ENCODE peak calls at places on chromosomes 3 and 15, in six cellular contexts. One of them, this sample, is unnamed.

GRCh38 chr3:183815951-183816475 is 9.4 kb downstream of the MAP6D1 start:
- DNase-seq in HFF-Myc: no peak
- DNase-seq in thoracic aorta: no peak
- DNase-seq in WTC11: peak; percentile 7
- DNase-seq in heart left ventricle: no peak
- DNase-seq in tibial artery: no peak
- DNase-seq in this sample: no peak

GRCh38 chr3:22450785-22451400 is 699.9 kb upstream of the ZNF385D start:
- DNase-seq in heart left ventricle: no peak
- DNase-seq in tibial artery: no peak
- DNase-seq in WTC11: no peak
- DNase-seq in thoracic aorta: no peak
- DNase-seq in HFF-Myc: no peak
- DNase-seq in this sample: no peak

GRCh38 chr3:41247590-41247989 is 48.3 kb downstream of the CTNNB1 start:
- DNase-seq in HFF-Myc: no peak
- DNase-seq in thoracic aorta: no peak
- DNase-seq in heart left ventricle: no peak
- DNase-seq in tibial artery: no peak
- DNase-seq in WTC11: no peak
- DNase-seq in this sample: no peak

GRCh38 chr3:167989066-167989465 is 106.7 kb downstream of the GOLIM4 start:
- DNase-seq in WTC11: no peak
- DNase-seq in thoracic aorta: no peak
- DNase-seq in HFF-Myc: no peak
- DNase-seq in heart left ventricle: no peak
- DNase-seq in tibial artery: no peak
- DNase-seq in this sample: no peak

GRCh38 chr3:165406425-165406824 is 210.2 kb upstream of the SLITRK3 start:
- DNase-seq in thoracic aorta: no peak
- DNase-seq in HFF-Myc: no peak
- DNase-seq in heart left ventricle: no peak
- DNase-seq in WTC11: no peak
- DNase-seq in tibial artery: no peak
- DNase-seq in this sample: no peak

GRCh38 chr15:60009124-60009523 is 5.0 kb downstream of the FOXB1 start:
- DNase-seq in tibial artery: no peak
- DNase-seq in thoracic aorta: no peak
- DNase-seq in HFF-Myc: no peak
- DNase-seq in WTC11: no peak
- DNase-seq in heart left ventricle: no peak
- DNase-seq in this sample: no peak

GRCh38 chr3:29186982-29187718 is 93.7 kb upstream of the RBMS3 start:
- DNase-seq in WTC11: no peak
- DNase-seq in tibial artery: no peak
- DNase-seq in heart left ventricle: no peak
- DNase-seq in thoracic aorta: no peak
- DNase-seq in HFF-Myc: peak; percentile 48
- DNase-seq in this sample: no peak

GRCh38 chr3:129624347-129625070 is 18.0 kb upstream of the PLXND1 start:
- DNase-seq in tibial artery: no peak
- DNase-seq in WTC11: no peak
- DNase-seq in thoracic aorta: no peak
- DNase-seq in heart left ventricle: peak; percentile 49
- DNase-seq in HFF-Myc: no peak
- DNase-seq in this sample: no peak

GRCh38 chr15:76328962-76329361 is 7.6 kb upstream of the ISL2 start:
- DNase-seq in HFF-Myc: no peak
- DNase-seq in WTC11: no peak
- DNase-seq in thoracic aorta: no peak
- DNase-seq in heart left ventricle: no peak
- DNase-seq in tibial artery: no peak
- DNase-seq in this sample: no peak

GRCh38 chr3:9022305-9022985 is 59.2 kb upstream of the RAD18 start:
- DNase-seq in HFF-Myc: no peak
- DNase-seq in tibial artery: no peak
- DNase-seq in heart left ventricle: no peak
- DNase-seq in WTC11: no peak
- DNase-seq in thoracic aorta: no peak
- DNase-seq in this sample: no peak

GRCh38 chr15:40782609-40783227 is 12.9 kb downstream of the C15orf62 start:
- DNase-seq in heart left ventricle: no peak
- DNase-seq in thoracic aorta: no peak
- DNase-seq in WTC11: peak; percentile 75
- DNase-seq in tibial artery: no peak
- DNase-seq in HFF-Myc: no peak
- DNase-seq in this sample: no peak

GRCh38 chr15:56598991-56599390 is 134.1 kb upstream of the MNS1 start:
- DNase-seq in HFF-Myc: no peak
- DNase-seq in tibial artery: no peak
- DNase-seq in WTC11: no peak
- DNase-seq in heart left ventricle: no peak
- DNase-seq in thoracic aorta: no peak
- DNase-seq in this sample: no peak

GRCh38 chr15:72341361-72341760 is 21.4 kb upstream of the CELF6 start:
- DNase-seq in heart left ventricle: no peak
- DNase-seq in thoracic aorta: no peak
- DNase-seq in tibial artery: no peak
- DNase-seq in HFF-Myc: no peak
- DNase-seq in WTC11: peak; percentile 80
- DNase-seq in this sample: no peak

GRCh38 chr3:169195672-169196071 is 467.8 kb downstream of the MECOM start:
- DNase-seq in heart left ventricle: no peak
- DNase-seq in WTC11: no peak
- DNase-seq in thoracic aorta: no peak
- DNase-seq in tibial artery: no peak
- DNase-seq in HFF-Myc: no peak
- DNase-seq in this sample: no peak

GRCh38 chr15:40928975-40929729 is at the start of gene DLL4:
- DNase-seq in HFF-Myc: no peak
- DNase-seq in tibial artery: peak; percentile 55
- DNase-seq in heart left ventricle: peak; percentile 88
- DNase-seq in thoracic aorta: no peak
- DNase-seq in WTC11: peak; percentile 84
- DNase-seq in this sample: no peak

GRCh38 chr3:129409541-129409940 is 18.9 kb downstream of the EFCAB12 start:
- DNase-seq in heart left ventricle: no peak
- DNase-seq in thoracic aorta: no peak
- DNase-seq in tibial artery: no peak
- DNase-seq in WTC11: no peak
- DNase-seq in HFF-Myc: no peak
- DNase-seq in this sample: no peak

GRCh38 chr3:107660316-107660976 is 137.7 kb downstream of the BBX start:
- DNase-seq in heart left ventricle: no peak
- DNase-seq in WTC11: no peak
- DNase-seq in thoracic aorta: no peak
- DNase-seq in HFF-Myc: no peak
- DNase-seq in tibial artery: no peak
- DNase-seq in this sample: no peak

GRCh38 chr3:197541756-197542539 is 13.8 kb downstream of the BDH1 start:
- DNase-seq in tibial artery: no peak
- DNase-seq in thoracic aorta: no peak
- DNase-seq in heart left ventricle: peak; percentile 69
- DNase-seq in HFF-Myc: peak; percentile 46
- DNase-seq in WTC11: peak; percentile 83
- DNase-seq in this sample: no peak

GRCh38 chr3:32423956-32424558 is 32.4 kb downstream of the CMTM7 start:
- DNase-seq in heart left ventricle: no peak
- DNase-seq in tibial artery: no peak
- DNase-seq in HFF-Myc: no peak
- DNase-seq in WTC11: no peak
- DNase-seq in thoracic aorta: no peak
- DNase-seq in this sample: no peak

GRCh38 chr3:77150759-77151158 is 110.9 kb downstream of the ROBO2 start:
- DNase-seq in tibial artery: no peak
- DNase-seq in HFF-Myc: no peak
- DNase-seq in WTC11: no peak
- DNase-seq in thoracic aorta: no peak
- DNase-seq in heart left ventricle: no peak
- DNase-seq in this sample: no peak

GRCh38 chr3:24550588-24550987 is 55.9 kb upstream of the THRB start:
- DNase-seq in thoracic aorta: no peak
- DNase-seq in WTC11: no peak
- DNase-seq in heart left ventricle: no peak
- DNase-seq in HFF-Myc: no peak
- DNase-seq in tibial artery: no peak
- DNase-seq in this sample: no peak

GRCh38 chr3:21390856-21391255 is 360.2 kb downstream of the ZNF385D start:
- DNase-seq in tibial artery: no peak
- DNase-seq in heart left ventricle: no peak
- DNase-seq in thoracic aorta: no peak
- DNase-seq in WTC11: no peak
- DNase-seq in HFF-Myc: no peak
- DNase-seq in this sample: no peak

GRCh38 chr3:193805448-193805847 is 212.4 kb downstream of the OPA1 start:
- DNase-seq in thoracic aorta: no peak
- DNase-seq in heart left ventricle: peak; percentile 87
- DNase-seq in tibial artery: no peak
- DNase-seq in WTC11: no peak
- DNase-seq in HFF-Myc: peak; percentile 52
- DNase-seq in this sample: no peak

GRCh38 chr15:48427479-48427878 is 96.2 kb downstream of the DUT start:
- DNase-seq in WTC11: no peak
- DNase-seq in HFF-Myc: no peak
- DNase-seq in thoracic aorta: no peak
- DNase-seq in tibial artery: no peak
- DNase-seq in heart left ventricle: no peak
- DNase-seq in this sample: no peak

GRCh38 chr3:128663151-128663550 is 12.5 kb upstream of the RPN1 start:
- DNase-seq in WTC11: no peak
- DNase-seq in HFF-Myc: no peak
- DNase-seq in tibial artery: no peak
- DNase-seq in thoracic aorta: no peak
- DNase-seq in heart left ventricle: no peak
- DNase-seq in this sample: no peak

GRCh38 chr15:36894062-36894461 is 206.3 kb downstream of the MEIS2 start:
- DNase-seq in HFF-Myc: no peak
- DNase-seq in WTC11: no peak
- DNase-seq in tibial artery: no peak
- DNase-seq in thoracic aorta: no peak
- DNase-seq in heart left ventricle: no peak
- DNase-seq in this sample: no peak

GRCh38 chr15:59862191-59863155 is 141.6 kb upstream of the FOXB1 start:
- DNase-seq in HFF-Myc: no peak
- DNase-seq in thoracic aorta: no peak
- DNase-seq in WTC11: no peak
- DNase-seq in heart left ventricle: no peak
- DNase-seq in tibial artery: no peak
- DNase-seq in this sample: no peak

GRCh38 chr3:197393711-197394110 is 95.3 kb upstream of the DLG1 start:
- DNase-seq in HFF-Myc: no peak
- DNase-seq in tibial artery: no peak
- DNase-seq in heart left ventricle: no peak
- DNase-seq in thoracic aorta: no peak
- DNase-seq in WTC11: no peak
- DNase-seq in this sample: no peak

GRCh38 chr3:28252016-28252415 is 10.6 kb downstream of the CMC1 start:
- DNase-seq in heart left ventricle: no peak
- DNase-seq in tibial artery: no peak
- DNase-seq in WTC11: no peak
- DNase-seq in HFF-Myc: no peak
- DNase-seq in thoracic aorta: no peak
- DNase-seq in this sample: no peak

GRCh38 chr3:40951636-40952035 is 247.7 kb upstream of the CTNNB1 start:
- DNase-seq in HFF-Myc: no peak
- DNase-seq in heart left ventricle: no peak
- DNase-seq in WTC11: no peak
- DNase-seq in thoracic aorta: no peak
- DNase-seq in tibial artery: no peak
- DNase-seq in this sample: no peak

GRCh38 chr3:66475386-66476020 is 25.3 kb downstream of the LRIG1 start:
- DNase-seq in WTC11: no peak
- DNase-seq in heart left ventricle: no peak
- DNase-seq in tibial artery: no peak
- DNase-seq in thoracic aorta: no peak
- DNase-seq in HFF-Myc: no peak
- DNase-seq in this sample: no peak

GRCh38 chr3:183825380-183826161 is at the start of gene MAP6D1:
- DNase-seq in tibial artery: no peak
- DNase-seq in thoracic aorta: no peak
- DNase-seq in heart left ventricle: peak; percentile 30
- DNase-seq in WTC11: peak; percentile 80
- DNase-seq in HFF-Myc: peak; percentile 30
- DNase-seq in this sample: no peak

DNA sequence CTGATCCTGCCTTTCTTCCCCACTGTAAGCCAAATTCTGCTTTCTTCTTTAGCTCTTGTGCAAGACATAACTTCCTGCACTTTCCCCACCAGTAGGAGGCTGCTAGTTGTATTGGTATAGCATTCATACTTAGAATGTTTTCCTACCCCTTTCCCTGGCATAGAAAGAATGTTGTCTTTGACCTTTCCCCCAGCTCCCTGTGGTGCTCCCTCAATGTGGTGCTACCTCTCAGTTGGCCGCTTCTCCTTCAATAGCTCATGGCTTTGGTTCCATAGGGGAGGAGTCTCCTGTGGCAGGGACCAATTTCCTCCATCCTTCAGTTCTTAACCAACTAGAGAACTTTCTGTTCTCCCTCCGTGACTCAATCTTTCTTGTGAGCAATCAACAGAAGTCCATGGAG is 67.5 kb upstream of the AKAP13 start:
- DNase-seq in heart left ventricle: no peak
- DNase-seq in thoracic aorta: no peak
- DNase-seq in tibial artery: no peak
- DNase-seq in HFF-Myc: no peak
- DNase-seq in WTC11: no peak
- DNase-seq in this sample: no peak
- TF ChIP-seq CTCF in heart left ventricle: no peak
- TF ChIP-seq CTCF in thoracic aorta: no peak
- TF ChIP-seq CTCF in tibial artery: no peak
- TF ChIP-seq CTCF in HFF-Myc: no peak
- TF ChIP-seq CTCF in WTC11: no peak
- TF ChIP-seq CTCF in this sample: peak; percentile 25

GRCh38 chr3:87422333-87422732 is 145.9 kb upstream of the POU1F1 start:
- DNase-seq in tibial artery: no peak
- DNase-seq in thoracic aorta: no peak
- DNase-seq in HFF-Myc: no peak
- DNase-seq in WTC11: no peak
- DNase-seq in heart left ventricle: no peak
- DNase-seq in this sample: no peak

GRCh38 chr3:87420171-87420570 is 143.8 kb upstream of the POU1F1 start:
- DNase-seq in WTC11: no peak
- DNase-seq in HFF-Myc: no peak
- DNase-seq in tibial artery: no peak
- DNase-seq in thoracic aorta: no peak
- DNase-seq in heart left ventricle: no peak
- DNase-seq in this sample: no peak
- TF ChIP-seq CTCF in WTC11: no peak
- TF ChIP-seq CTCF in HFF-Myc: no peak
- TF ChIP-seq CTCF in tibial artery: no peak
- TF ChIP-seq CTCF in thoracic aorta: no peak
- TF ChIP-seq CTCF in heart left ventricle: no peak
- TF ChIP-seq CTCF in this sample: no peak

GRCh38 chr3:187150599-187150998 is 11.3 kb upstream of the RPL39L start:
- DNase-seq in HFF-Myc: no peak
- DNase-seq in thoracic aorta: no peak
- DNase-seq in heart left ventricle: no peak
- DNase-seq in WTC11: peak; percentile 57
- DNase-seq in tibial artery: peak; percentile 30
- DNase-seq in this sample: peak; percentile 19
- TF ChIP-seq CTCF in HFF-Myc: no peak
- TF ChIP-seq CTCF in thoracic aorta: no peak
- TF ChIP-seq CTCF in heart left ventricle: no peak
- TF ChIP-seq CTCF in WTC11: no peak
- TF ChIP-seq CTCF in tibial artery: no peak
- TF ChIP-seq CTCF in this sample: peak; percentile 69

GRCh38 chr3:13619661-13620230 is 70.8 kb downstream of the FBLN2 start:
- DNase-seq in heart left ventricle: no peak
- DNase-seq in WTC11: no peak
- DNase-seq in tibial artery: no peak
- DNase-seq in HFF-Myc: no peak
- DNase-seq in thoracic aorta: no peak
- DNase-seq in this sample: no peak
- TF ChIP-seq CTCF in heart left ventricle: no peak
- TF ChIP-seq CTCF in WTC11: no peak
- TF ChIP-seq CTCF in tibial artery: no peak
- TF ChIP-seq CTCF in HFF-Myc: no peak
- TF ChIP-seq CTCF in thoracic aorta: no peak
- TF ChIP-seq CTCF in this sample: no peak

This sample was measured in GM12864.